ENCODE peak calls at places on chromosome 10, in seven cellular contexts. W, H, L, X, J, A and K are unnamed samples.

GRCh38 chr10:118139321-118139720 is 92.6 kb upstream of the RAB11FIP2 start:
- DNase-seq in A (no peak), J (no peak), X (no peak), W (no peak), L (no peak), H (no peak), K (no peak)

GRCh38 chr10:112446055-112446854 is 459 bp downstream of the ZDHHC6 start:
- DNase-seq in A (no peak), W (no peak), J (no peak), H (peak), X (peak), L (no peak), K (peak)

GRCh38 chr10:121069061-121069850 is 218.1 kb downstream of the WDR11 start:
- DNase-seq in L (no peak), W (no peak), X (peak), A (no peak), H (no peak), J (peak), K (no peak)

GRCh38 chr10:71725998-71726672 is 6.6 kb upstream of the C10orf105 start:
- DNase-seq in W (peak), L (peak), X (peak), J (no peak), A (no peak), H (peak), K (peak)

GRCh38 chr10:49282879-49283321 is 16.1 kb upstream of the C10orf71 start:
- DNase-seq in W (no peak), J (no peak), H (no peak), X (no peak), A (no peak), L (no peak), K (no peak)

GRCh38 chr10:51244739-51245138 is 170.5 kb downstream of the PRKG1 start:
- DNase-seq in X (peak), W (peak), A (no peak), H (peak), J (no peak), L (no peak), K (peak)

GRCh38 chr10:94129393-94130130 is 135.8 kb downstream of the PLCE1 start:
- DNase-seq in X (peak), W (no peak), J (peak), A (no peak), H (peak), L (no peak), K (no peak)

GRCh38 chr10:118712930-118713634 is 41.7 kb downstream of the CACUL1 start:
- DNase-seq in A (no peak), J (no peak), W (no peak), L (peak), X (no peak), H (no peak), K (peak)

GRCh38 chr10:119111968-119112515 is 8.1 kb downstream of the DENND10 start:
- DNase-seq in A (no peak), H (peak), J (peak), X (peak), W (no peak), L (no peak), K (no peak)

GRCh38 chr10:72695496-72695895 is 3.6 kb downstream of the MCU start:
- DNase-seq in H (no peak), L (no peak), J (no peak), W (no peak), A (no peak), X (no peak), K (no peak)

GRCh38 chr10:58302259-58302658 is 32.5 kb upstream of the UBE2D1 start:
- DNase-seq in A (no peak), H (no peak), X (no peak), J (no peak), W (no peak), L (no peak), K (no peak)

GRCh38 chr10:132609211-132609610 is 71.6 kb downstream of the INPP5A start:
- DNase-seq in A (no peak), H (no peak), L (no peak), J (no peak), W (no peak), X (no peak), K (no peak)

GRCh38 chr10:114943000-114943399 is 5.0 kb downstream of the TRUB1 start:
- DNase-seq in J (no peak), A (no peak), H (no peak), L (no peak), W (no peak), X (no peak), K (no peak)

GRCh38 chr10:100338434-100339036 is 8.5 kb upstream of the SCD start:
- DNase-seq in H (peak), A (no peak), L (peak), X (peak), J (peak), W (peak), K (peak)

GRCh38 chr10:30456262-30456661 is 22.3 kb downstream of the MAP3K8 start:
- DNase-seq in H (no peak), W (no peak), J (no peak), A (no peak), L (no peak), X (no peak), K (no peak)

GRCh38 chr10:98039690-98040381 is 9.4 kb upstream of the CRTAC1 start:
- DNase-seq in W (no peak), J (no peak), A (no peak), H (no peak), X (no peak), L (no peak), K (no peak)

GRCh38 chr10:70348228-70348850 is 34.1 kb downstream of the LRRC20 start:
- DNase-seq in W (no peak), H (no peak), X (no peak), A (no peak), J (no peak), L (peak), K (peak)

GRCh38 chr10:8794860-8795259 is 740.4 kb downstream of the GATA3 start:
- DNase-seq in W (no peak), L (no peak), H (no peak), X (no peak), A (no peak), J (no peak), K (no peak)

GRCh38 chr10:132846631-132847415 is 60.9 kb upstream of the NKX6-2 start:
- DNase-seq in X (no peak), L (peak), A (no peak), H (no peak), J (no peak), W (no peak), K (no peak)

GRCh38 chr10:75663947-75664664 is 232.7 kb downstream of the LRMDA start:
- DNase-seq in A (no peak), H (no peak), J (no peak), W (no peak), X (peak), L (no peak), K (no peak)

DNA sequence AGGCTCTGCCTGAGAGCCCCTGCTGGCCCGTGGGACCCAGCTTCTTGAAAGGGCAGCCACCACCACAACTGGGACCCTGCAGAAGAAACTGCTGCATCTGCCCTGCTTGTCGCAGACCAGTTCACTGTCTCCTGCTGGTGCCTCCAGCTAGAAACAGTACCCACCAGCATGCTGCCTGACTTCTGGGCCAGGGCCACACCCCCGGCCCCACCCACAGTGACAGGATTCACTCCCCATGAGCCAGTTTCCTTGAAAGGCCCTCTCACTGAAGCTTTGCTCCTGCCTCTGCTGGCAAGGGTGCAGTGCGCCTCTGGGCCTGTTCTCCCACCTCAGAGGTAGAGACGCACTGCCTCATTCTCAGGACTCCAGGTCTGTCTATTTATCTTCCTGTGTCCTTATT is 32.4 kb downstream of the ANXA11 start:
- DNase-seq in X (no peak), H (no peak), L (no peak), W (no peak), A (no peak), J (peak), K (no peak)
- H3K9ac ChIP-seq in X (peak), H (no peak), L (no peak), W (no peak), A (no peak), J (no peak), K (no peak)

GRCh38 chr10:73924935-73925334 is 14.0 kb downstream of the PLAU start:
- DNase-seq in H (no peak), X (no peak), W (no peak), A (no peak), L (no peak), J (no peak), K (no peak)
- H2BK5ac ChIP-seq in H (no peak), X (no peak), W (no peak), A (no peak), L (no peak), J (no peak), K (no peak)

GRCh38 chr10:1107004-1107403 is 50.8 kb downstream of the WDR37 start:
- DNase-seq in A (no peak), W (no peak), X (no peak), J (no peak), H (no peak), L (no peak), K (no peak)

GRCh38 chr10:1107679-1108078 is 51.5 kb downstream of the WDR37 start:
- DNase-seq in W (no peak), X (no peak), A (no peak), L (no peak), H (no peak), J (no peak), K (no peak)

GRCh38 chr10:1114355-1115261 is 58.4 kb downstream of the WDR37 start:
- DNase-seq in W (no peak), A (no peak), H (no peak), X (no peak), L (no peak), J (no peak), K (no peak)

GRCh38 chr10:1109795-1110673 is 53.8 kb downstream of the WDR37 start:
- DNase-seq in J (peak), A (peak), X (peak), L (peak), W (peak), H (peak), K (peak)

DNA sequence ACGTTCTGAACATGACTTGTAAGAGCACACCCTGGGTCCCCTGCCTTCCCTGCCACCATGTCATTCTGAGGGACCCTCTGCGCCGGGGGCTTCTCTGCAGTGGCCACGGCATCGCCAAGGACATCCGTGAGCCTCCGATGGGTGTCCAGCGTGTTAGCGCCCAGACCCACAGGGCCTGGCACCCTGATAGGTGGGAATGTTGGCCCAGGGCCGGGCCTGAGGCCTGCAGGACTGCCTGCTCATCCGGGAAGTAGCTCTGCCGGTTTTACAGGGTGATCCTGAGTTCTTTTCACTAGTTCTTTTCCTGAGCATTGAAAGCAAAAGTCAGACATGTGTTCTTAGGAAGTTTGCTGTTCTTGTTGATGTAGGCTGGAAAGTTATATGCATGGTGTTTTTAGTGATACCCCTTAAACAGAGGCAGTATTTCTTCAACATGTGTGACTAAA is 54.5 kb downstream of the WDR37 start:
- DNase-seq in H (no peak), X (no peak), A (no peak), W (no peak), J (peak), L (no peak), K (peak)
- H3K9ac ChIP-seq in H (no peak), X (no peak), A (no peak), W (no peak), J (no peak), L (no peak), K (no peak)

GRCh38 chr10:129972966-129973673 is 9.0 kb upstream of the EBF3 start:
- DNase-seq in L (no peak), X (no peak), J (no peak), A (no peak), H (no peak), W (no peak), K (no peak)
- H2BK5ac ChIP-seq in L (no peak), X (no peak), J (no peak), A (no peak), H (no peak), W (no peak), K (no peak)

DNA sequence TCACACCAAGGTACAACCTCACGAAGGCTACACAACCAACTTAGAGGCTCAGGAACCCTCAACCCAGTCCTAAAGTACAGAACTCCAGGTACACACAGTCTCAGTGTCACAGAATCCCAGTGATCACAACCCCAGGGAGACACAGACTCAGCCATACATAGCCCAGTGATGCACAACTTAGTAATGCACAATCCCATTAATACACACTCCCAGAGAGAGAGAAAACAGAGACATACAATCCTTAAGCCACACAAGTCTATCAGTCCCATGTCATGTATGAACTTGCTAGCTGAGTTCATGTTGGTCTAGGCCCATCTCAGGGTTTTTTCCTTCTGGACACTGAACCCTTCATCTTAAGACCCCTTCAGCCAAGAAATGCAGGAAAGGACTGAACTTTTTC is 4.6 kb downstream of the KCNIP2 start:
- DNase-seq in L (no peak), J (no peak), H (no peak), X (no peak), W (no peak), A (no peak), K (no peak)
- H3K9ac ChIP-seq in L (no peak), J (no peak), H (no peak), X (no peak), W (no peak), A (no peak), K (no peak)

GRCh38 chr10:3173173-3173878 is 744 bp upstream of the PITRM1 start:
- DNase-seq in W (no peak), H (no peak), A (peak), J (peak), X (no peak), L (peak), K (peak)
- H2BK5ac ChIP-seq in W (peak), H (no peak), A (peak), J (peak), X (no peak), L (no peak), K (peak)

GRCh38 chr10:122344741-122345258 is 29.7 kb upstream of the PLEKHA1 start:
- DNase-seq in A (no peak), J (peak), L (no peak), X (peak), H (peak), W (no peak), K (no peak)
- H3K9ac ChIP-seq in A (no peak), J (no peak), L (no peak), X (no peak), H (no peak), W (no peak), K (no peak)

GRCh38 chr10:20709708-20710107 is 187.4 kb downstream of the NEBL start:
- DNase-seq in H (no peak), L (no peak), X (no peak), J (no peak), W (no peak), A (no peak), K (peak)
- H2BK5ac ChIP-seq in H (no peak), L (no peak), X (no peak), J (no peak), W (no peak), A (no peak), K (no peak)

DNA sequence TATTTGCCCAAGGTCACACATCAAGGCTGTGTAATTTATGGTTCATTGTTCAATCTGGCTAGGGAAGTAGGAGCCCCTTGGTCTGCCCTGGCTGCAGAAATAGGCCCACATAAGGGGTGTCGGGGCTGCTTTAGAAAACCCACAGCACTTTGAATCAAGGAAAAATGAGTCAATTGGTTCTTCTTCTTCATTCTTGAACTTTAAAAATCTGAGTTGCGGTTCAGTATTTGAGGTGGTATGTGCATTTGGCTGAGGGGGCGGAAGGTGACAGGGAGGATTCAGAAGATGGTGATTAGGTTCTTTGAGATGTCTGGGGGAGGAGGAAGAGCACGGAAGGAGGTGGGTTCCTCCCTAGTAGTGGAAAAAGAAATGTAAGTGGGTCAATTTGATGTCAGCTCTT is 253.8 kb downstream of the PTEN start:
- DNase-seq in L (no peak), J (no peak), W (no peak), X (no peak), H (no peak), A (no peak), K (no peak)
- H3K9ac ChIP-seq in L (no peak), J (no peak), W (no peak), X (no peak), H (no peak), A (no peak), K (no peak)